ENCODE peak calls at places on chromosomes 7 and 10, in five cellular contexts. C is endothelial cell of umbilical vein, J is A549, U is GM12878, P is HepG2. F is an unnamed sample.
A peak's percentile ranks its signal among the peaks of the same experiment; 100 is the strongest.

GRCh38 chr7:85239114-85239513 is 52.3 kb upstream of the SEMA3D start:
- DNase-seq in J (no peak), P (no peak), C (no peak), U (no peak), F (no peak)

GRCh38 chr10:132910901-132911711 is 31.3 kb downstream of the CFAP46 start:
- DNase-seq in U (no peak), P (no peak), J (no peak), C (no peak), F (peak; percentile 20)

GRCh38 chr7:17679427-17679826 is 260.9 kb downstream of the SNX13 start:
- DNase-seq in J (no peak), C (no peak), U (no peak), P (no peak), F (no peak)

GRCh38 chr7:28155019-28155660 is 25.5 kb downstream of the JAZF1 start:
- DNase-seq in C (no peak), P (no peak), U (peak; percentile 78), J (no peak), F (peak; percentile 82)

GRCh38 chr10:101330236-101331225 is 23.4 kb upstream of the BTRC start:
- DNase-seq in J (no peak), C (no peak), U (no peak), P (no peak), F (no peak)

GRCh38 chr10:72086466-72087391 is 1.6 kb downstream of the SPOCK2 start:
- DNase-seq in J (no peak), U (no peak), C (no peak), P (peak; percentile 27), F (no peak)

GRCh38 chr10:60172363-60172990 is 217.2 kb downstream of the ANK3 start:
- DNase-seq in J (no peak), U (no peak), P (no peak), C (no peak), F (no peak)

GRCh38 chr7:159120540-159120919 is 24.1 kb downstream of the VIPR2 start:
- DNase-seq in J (no peak), U (no peak), C (no peak), P (no peak), F (no peak)

GRCh38 chr10:91567815-91568214 is 65.1 kb downstream of the PPP1R3C start:
- DNase-seq in U (no peak), C (no peak), P (no peak), J (no peak), F (no peak)

GRCh38 chr10:73894245-73894971 is 16.5 kb upstream of the PLAU start:
- DNase-seq in U (no peak), P (no peak), J (no peak), C (peak; percentile 90), F (no peak)

GRCh38 chr7:2373124-2373556 is 18.5 kb downstream of the EIF3B start:
- DNase-seq in J (no peak), P (no peak), C (no peak), U (no peak), F (peak; percentile 45)

GRCh38 chr7:158802535-158803199 is 26.6 kb downstream of the ESYT2 start:
- DNase-seq in P (no peak), U (no peak), J (no peak), C (no peak), F (no peak)

GRCh38 chr7:74351836-74352235 is 62.6 kb downstream of the CLIP2 start:
- DNase-seq in P (no peak), U (no peak), C (no peak), J (no peak), F (no peak)

GRCh38 chr7:22487978-22488642 is 11.9 kb downstream of the STEAP1B start:
- DNase-seq in C (no peak), P (no peak), U (no peak), J (no peak), F (no peak)

GRCh38 chr10:34526186-34526585 is 288.9 kb downstream of the PARD3 start:
- DNase-seq in P (no peak), C (peak; percentile 50), U (no peak), J (no peak), F (no peak)

GRCh38 chr7:45215611-45216062 is 58.0 kb downstream of the RAMP3 start:
- DNase-seq in C (no peak), U (no peak), P (no peak), J (no peak), F (no peak)

GRCh38 chr10:86023931-86024554 is 342.6 kb downstream of the GRID1 start:
- DNase-seq in J (no peak), U (no peak), C (no peak), P (no peak), F (no peak)

GRCh38 chr10:130022071-130022470 is 58.0 kb upstream of the EBF3 start:
- DNase-seq in J (no peak), C (no peak), P (no peak), U (no peak), F (peak; percentile 25)

GRCh38 chr7:151629873-151630272 is 110.2 kb upstream of the RHEB start:
- DNase-seq in P (no peak), C (no peak), U (no peak), J (no peak), F (no peak)

GRCh38 chr7:127848241-127848640 is 183.0 kb downstream of the LRRC4 start:
- DNase-seq in P (no peak), U (no peak), C (no peak), J (no peak), F (no peak)

GRCh38 chr10:74586088-74586585 is 240.3 kb upstream of the KAT6B start:
- DNase-seq in J (no peak), P (no peak), U (peak; percentile 73), C (peak; percentile 39), F (peak; percentile 15)

GRCh38 chr10:14173706-14174594 is 156.8 kb downstream of the FRMD4A start:
- DNase-seq in C (peak; percentile 33), U (no peak), J (no peak), P (no peak), F (no peak)

GRCh38 chr10:96446966-96447596 is 66.6 kb downstream of the TLL2 start:
- DNase-seq in C (no peak), J (no peak), P (no peak), U (no peak), F (no peak)

GRCh38 chr7:130838738-130839137 is 104.7 kb upstream of the KLF14 start:
- DNase-seq in J (peak; percentile 55), P (no peak), U (peak; percentile 15), C (peak; percentile 62), F (no peak)

GRCh38 chr7:7265057-7265456 is 82.7 kb downstream of the C1GALT1 start:
- DNase-seq in U (no peak), P (no peak), C (no peak), J (no peak), F (no peak)

GRCh38 chr7:55576753-55577152 is 4.5 kb upstream of the VOPP1 start:
- DNase-seq in J (no peak), C (no peak), U (no peak), P (no peak), F (no peak)

GRCh38 chr7:152430857-152431256 is 4.9 kb downstream of the KMT2C start:
- DNase-seq in J (no peak), C (no peak), P (no peak), U (no peak), F (no peak)

GRCh38 chr7:144674550-144674949 is 161.3 kb downstream of the TPK1 start:
- DNase-seq in J (no peak), C (no peak), U (no peak), P (no peak), F (no peak)

GRCh38 chr10:132059760-132060508 is 5.8 kb upstream of the JAKMIP3 start:
- DNase-seq in J (no peak), C (no peak), P (no peak), U (no peak), F (no peak)

GRCh38 chr10:3395487-3395886 is 222.9 kb upstream of the PITRM1 start:
- DNase-seq in C (no peak), U (no peak), J (no peak), P (no peak), F (no peak)

GRCh38 chr10:3393958-3394357 is 221.4 kb upstream of the PITRM1 start:
- DNase-seq in J (no peak), P (no peak), U (no peak), C (no peak), F (no peak)

GRCh38 chr10:3396116-3396515 is 223.5 kb upstream of the PITRM1 start:
- DNase-seq in P (no peak), J (no peak), C (no peak), U (no peak), F (no peak)

GRCh38 chr10:3397231-3397630 is 224.6 kb upstream of the PITRM1 start:
- DNase-seq in C (no peak), P (no peak), U (no peak), J (peak; percentile 10), F (no peak)

GRCh38 chr10:3395041-3395440 is 222.5 kb upstream of the PITRM1 start:
- DNase-seq in J (no peak), C (no peak), P (no peak), U (no peak), F (no peak)
- TF ChIP-seq CTCF in J (no peak), C (no peak), P (no peak), U (no peak), F (no peak)

GRCh38 chr7:19403691-19404090 is 258.5 kb upstream of the FERD3L start:
- DNase-seq in C (no peak), U (no peak), P (no peak), J (no peak), F (no peak)
- TF ChIP-seq MAX in C (no peak), U (no peak), P (no peak), J (no peak), F (no peak)

DNA sequence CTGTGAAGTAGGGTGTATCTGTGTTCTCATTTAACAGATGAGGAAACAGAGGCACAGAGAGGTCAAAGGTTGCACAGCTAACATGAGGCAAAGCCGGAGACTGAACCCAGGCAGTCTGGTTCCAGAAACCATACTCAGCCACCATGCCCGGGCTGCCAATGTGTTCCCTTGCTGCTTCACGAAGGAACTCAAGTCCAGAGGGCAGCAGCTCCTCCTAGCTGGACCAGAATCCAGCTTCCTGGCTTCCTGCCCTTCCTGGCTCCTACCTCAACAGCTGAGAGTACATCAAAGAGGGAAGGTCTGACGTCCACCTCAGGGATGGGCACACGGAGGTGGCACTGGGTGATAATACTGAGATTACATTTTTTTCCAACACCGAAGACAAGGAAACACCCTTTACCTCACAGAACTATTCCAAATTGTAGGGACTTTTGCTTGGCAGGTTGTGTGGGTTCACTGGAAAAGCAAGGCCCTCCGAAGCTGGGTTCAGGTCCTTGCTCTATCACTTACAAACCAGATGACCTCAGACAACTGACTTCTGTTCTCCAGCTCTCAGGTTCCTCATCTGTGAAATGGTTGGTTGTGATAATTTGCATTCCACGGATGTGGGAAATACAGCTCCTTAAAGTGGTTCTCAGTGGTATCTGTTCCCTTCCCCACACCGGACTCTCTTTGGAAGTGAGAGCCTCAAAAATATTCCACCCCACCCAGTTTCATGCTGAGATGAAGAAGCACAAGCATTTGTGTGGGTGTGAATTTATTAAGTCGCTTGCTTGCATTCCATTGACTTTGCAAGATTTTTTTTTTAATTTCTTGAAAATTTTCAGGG is 154.1 kb upstream of the ZMIZ1 start:
- DNase-seq in U (peak; percentile 27), P (no peak), J (no peak), C (no peak), F (no peak)
- TF ChIP-seq MYC in U (no peak), P (no peak), J (no peak), C (no peak), F (no peak)

GRCh38 chr7:40192036-40192435 is 57.2 kb downstream of the SUGCT start:
- DNase-seq in U (no peak), C (no peak), P (no peak), J (no peak), F (no peak)

DNA sequence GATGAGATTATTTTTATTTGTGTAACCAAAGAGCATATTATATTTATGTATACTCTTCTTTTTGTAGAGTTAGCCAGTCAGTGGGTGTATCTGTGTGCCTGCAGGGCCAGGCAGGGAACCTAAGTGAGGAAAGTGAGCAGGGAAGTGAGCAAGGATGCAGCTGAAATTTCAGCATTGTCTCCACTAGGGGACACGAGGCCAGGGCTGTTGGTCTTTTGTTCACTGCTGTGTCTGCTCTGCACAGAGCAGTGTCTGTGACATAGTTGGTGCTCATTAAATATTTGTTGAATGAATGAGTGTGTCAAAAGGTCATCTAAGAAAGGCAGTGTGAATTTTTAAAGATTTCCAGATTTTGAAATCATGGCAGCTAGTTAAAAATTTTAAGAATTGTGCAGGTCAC is 51.8 kb downstream of the SUGCT start:
- DNase-seq in U (no peak), C (no peak), P (peak; percentile 12), J (no peak), F (no peak)
- TF ChIP-seq CTCF in U (no peak), C (no peak), P (no peak), J (no peak), F (peak; percentile 5)

F was measured in NB4.